ENCODE peak calls at places on chromosomes 3 and 15, in ten cellular contexts. Z, K, L, S, E, X, Y, O, G and F are unnamed samples.

GRCh38 chr3:143608966-143609365 is 239.3 kb downstream of the SLC9A9 start:
- DNase-seq in Z (no peak), K (no peak), L (no peak), S (peak), E (no peak), X (peak), Y (no peak), O (no peak), G (peak), F (no peak)

GRCh38 chr3:192684151-192684550 is 43.2 kb downstream of the FGF12 start:
- DNase-seq in Z (no peak), K (no peak), L (no peak), S (no peak), E (no peak), X (no peak), Y (no peak), O (no peak), G (no peak), F (no peak)

GRCh38 chr3:4722103-4722502 is 229.0 kb downstream of the ITPR1 start:
- DNase-seq in Z (no peak), K (peak), L (peak), S (no peak), E (peak), X (no peak), Y (peak), O (peak), G (peak), F (no peak)

GRCh38 chr15:22786868-22787698 is 639 bp downstream of the NIPA1 start:
- DNase-seq in Z (peak), K (peak), L (no peak), S (peak), E (peak), X (no peak), Y (peak), O (no peak), G (peak), F (no peak)

GRCh38 chr3:126212629-126213375 is 32.4 kb upstream of the ALDH1L1 start:
- DNase-seq in Z (peak), K (no peak), L (no peak), S (peak), E (no peak), X (no peak), Y (peak), O (peak), G (peak), F (no peak)

GRCh38 chr3:13587442-13587841 is 38.5 kb downstream of the FBLN2 start:
- DNase-seq in Z (no peak), K (no peak), L (no peak), S (no peak), E (no peak), X (no peak), Y (no peak), O (no peak), G (no peak), F (no peak)

GRCh38 chr3:58383904-58384303 is 49.7 kb downstream of the PDHB start:
- DNase-seq in Z (no peak), K (no peak), L (no peak), S (peak), E (no peak), X (peak), Y (no peak), O (no peak), G (peak), F (peak)

GRCh38 chr3:173983353-173983752 is 585.8 kb downstream of the NLGN1 start:
- DNase-seq in Z (no peak), K (no peak), L (no peak), S (peak), E (no peak), X (peak), Y (no peak), O (no peak), G (peak), F (no peak)

GRCh38 chr15:62105266-62105665 is 38.5 kb downstream of the C2CD4A start:
- DNase-seq in Z (no peak), K (no peak), L (no peak), S (no peak), E (no peak), X (no peak), Y (no peak), O (no peak), G (no peak), F (no peak)

GRCh38 chr3:188220988-188221818 is 67.2 kb downstream of the LPP start:
- DNase-seq in Z (no peak), K (no peak), L (no peak), S (peak), E (no peak), X (no peak), Y (peak), O (peak), G (peak), F (no peak)

GRCh38 chr3:1843111-1843510 is 255.6 kb upstream of the CNTN4 start:
- DNase-seq in Z (no peak), K (no peak), L (no peak), S (no peak), E (no peak), X (no peak), Y (no peak), O (no peak), G (no peak), F (no peak)

GRCh38 chr3:41317718-41318117 is 118.4 kb downstream of the CTNNB1 start:
- DNase-seq in Z (no peak), K (no peak), L (no peak), S (peak), E (no peak), X (peak), Y (no peak), O (no peak), G (peak), F (no peak)

GRCh38 chr3:124878561-124879394 is 8.4 kb downstream of the ITGB5 start:
- DNase-seq in Z (no peak), K (peak), L (no peak), S (peak), E (no peak), X (peak), Y (peak), O (no peak), G (peak), F (no peak)

GRCh38 chr15:70906842-70907241 is 14.2 kb downstream of the LRRC49 start:
- DNase-seq in Z (no peak), K (no peak), L (no peak), S (peak), E (no peak), X (no peak), Y (no peak), O (no peak), G (peak), F (no peak)

GRCh38 chr15:76235186-76235826 is 76.0 kb downstream of the ETFA start:
- DNase-seq in Z (no peak), K (peak), L (peak), S (peak), E (peak), X (peak), Y (no peak), O (no peak), G (peak), F (no peak)

GRCh38 chr3:4492240-4493007 is 724 bp upstream of the ITPR1 start:
- DNase-seq in Z (peak), K (peak), L (no peak), S (peak), E (no peak), X (no peak), Y (peak), O (peak), G (peak), F (peak)

GRCh38 chr3:8882171-8882593 is 81.1 kb downstream of the RAD18 start:
- DNase-seq in Z (no peak), K (peak), L (no peak), S (no peak), E (peak), X (no peak), Y (no peak), O (no peak), G (no peak), F (no peak)

GRCh38 chr15:67067161-67067853 is 1.9 kb downstream of the SMAD3 start:
- DNase-seq in Z (no peak), K (no peak), L (no peak), S (no peak), E (no peak), X (no peak), Y (no peak), O (no peak), G (peak), F (no peak)

GRCh38 chr15:38476120-38476519 is 22.2 kb downstream of the FAM98B start:
- DNase-seq in Z (no peak), K (no peak), L (no peak), S (no peak), E (no peak), X (no peak), Y (no peak), O (no peak), G (no peak), F (no peak)

GRCh38 chr3:184241447-184242296 is 7.1 kb downstream of the ALG3 start:
- DNase-seq in Z (no peak), K (peak), L (no peak), S (no peak), E (no peak), X (no peak), Y (peak), O (peak), G (peak), F (peak)

GRCh38 chr3:119181765-119182164 is 8.4 kb downstream of the UPK1B start:
- DNase-seq in Z (no peak), K (no peak), L (no peak), S (no peak), E (no peak), X (no peak), Y (no peak), O (no peak), G (no peak), F (no peak)

GRCh38 chr3:125683067-125683844 is 88.0 kb upstream of the OSBPL11 start:
- DNase-seq in Z (no peak), K (no peak), L (no peak), S (no peak), E (no peak), X (no peak), Y (peak), O (no peak), G (no peak), F (no peak)

GRCh38 chr15:33581032-33581431 is 270.3 kb downstream of the RYR3 start:
- DNase-seq in Z (no peak), K (no peak), L (no peak), S (peak), E (no peak), X (no peak), Y (no peak), O (no peak), G (peak), F (peak)

GRCh38 chr3:125140817-125141595 is 71.5 kb downstream of the SLC12A8 start:
- DNase-seq in Z (no peak), K (no peak), L (peak), S (no peak), E (peak), X (no peak), Y (no peak), O (peak), G (no peak), F (no peak)

GRCh38 chr3:123745184-123745855 is 138.8 kb downstream of the MYLK start:
- DNase-seq in Z (no peak), K (no peak), L (no peak), S (no peak), E (no peak), X (no peak), Y (no peak), O (no peak), G (peak), F (no peak)

GRCh38 chr3:109642042-109642441 is 304.7 kb upstream of the DPPA4 start:
- DNase-seq in Z (no peak), K (no peak), L (no peak), S (no peak), E (no peak), X (no peak), Y (no peak), O (no peak), G (no peak), F (no peak)

GRCh38 chr3:50890688-50891344 is 216.1 kb downstream of the DOCK3 start:
- DNase-seq in Z (no peak), K (no peak), L (no peak), S (no peak), E (no peak), X (no peak), Y (no peak), O (no peak), G (no peak), F (no peak)

GRCh38 chr3:183050706-183051105 is 48.6 kb downstream of the MCCC1 start:
- DNase-seq in Z (no peak), K (no peak), L (no peak), S (no peak), E (no peak), X (no peak), Y (no peak), O (no peak), G (no peak), F (no peak)

DNA sequence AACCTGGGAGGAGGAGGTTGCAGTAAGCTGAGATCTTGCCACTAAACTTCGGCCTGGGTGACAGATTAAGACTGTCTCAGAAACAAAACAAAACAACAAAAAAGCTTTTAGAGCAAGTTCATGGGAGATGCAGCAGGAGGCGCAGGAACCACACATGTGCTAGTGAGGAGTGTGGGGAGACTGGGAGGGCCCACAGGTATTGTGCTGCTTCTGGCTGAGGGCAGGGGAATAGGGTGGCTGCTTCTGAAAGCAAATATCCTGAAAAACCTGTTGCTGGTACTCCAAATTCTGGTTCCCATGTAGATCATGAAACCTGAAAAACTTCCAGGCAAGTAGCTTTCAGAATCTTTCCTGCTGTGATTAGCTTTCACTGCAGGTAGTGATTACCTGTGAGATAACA is 22.1 kb downstream of the TYRO3 start:
- DNase-seq in Z (no peak), K (peak), L (no peak), S (no peak), E (no peak), X (no peak), Y (no peak), O (no peak), G (no peak), F (no peak)
- TF ChIP-seq CTCF in Z (no peak), K (peak), L (peak), S (peak), E (no peak), X (no peak), Y (no peak), O (no peak), G (peak), F (no peak)

GRCh38 chr15:65956307-65956706 is 87.0 kb downstream of the RAB11A start:
- DNase-seq in Z (no peak), K (no peak), L (no peak), S (no peak), E (no peak), X (no peak), Y (no peak), O (no peak), G (no peak), F (no peak)

GRCh38 chr15:65953622-65954021 is 84.3 kb downstream of the RAB11A start:
- DNase-seq in Z (no peak), K (no peak), L (no peak), S (no peak), E (no peak), X (no peak), Y (no peak), O (no peak), G (no peak), F (no peak)

GRCh38 chr15:65957451-65957850 is 88.2 kb downstream of the RAB11A start:
- DNase-seq in Z (no peak), K (no peak), L (no peak), S (no peak), E (no peak), X (no peak), Y (no peak), O (no peak), G (no peak), F (no peak)

GRCh38 chr15:65952425-65953053 is 83.2 kb downstream of the RAB11A start:
- DNase-seq in Z (peak), K (no peak), L (no peak), S (peak), E (peak), X (no peak), Y (no peak), O (no peak), G (peak), F (no peak)

GRCh38 chr15:65954289-65954741 is 85.0 kb downstream of the RAB11A start:
- DNase-seq in Z (no peak), K (no peak), L (no peak), S (no peak), E (no peak), X (no peak), Y (no peak), O (no peak), G (peak), F (no peak)
- TF ChIP-seq CTCF in Z (no peak), K (no peak), L (no peak), S (no peak), E (no peak), X (no peak), Y (no peak), O (no peak), G (no peak), F (no peak)

GRCh38 chr15:59841036-59841435 is 151.9 kb upstream of the BNIP2 start:
- DNase-seq in Z (no peak), K (no peak), L (no peak), S (no peak), E (no peak), X (no peak), Y (no peak), O (no peak), G (no peak), F (no peak)

GRCh38 chr15:59838900-59839299 is 149.8 kb upstream of the BNIP2 start:
- DNase-seq in Z (no peak), K (no peak), L (no peak), S (no peak), E (no peak), X (no peak), Y (no peak), O (no peak), G (no peak), F (no peak)

GRCh38 chr15:59847925-59848415 is 156.1 kb upstream of the FOXB1 start:
- DNase-seq in Z (no peak), K (no peak), L (no peak), S (no peak), E (no peak), X (no peak), Y (no peak), O (no peak), G (no peak), F (no peak)

GRCh38 chr15:59846100-59846499 is 157.0 kb upstream of the BNIP2 start:
- DNase-seq in Z (no peak), K (no peak), L (no peak), S (no peak), E (no peak), X (no peak), Y (no peak), O (no peak), G (no peak), F (no peak)

DNA sequence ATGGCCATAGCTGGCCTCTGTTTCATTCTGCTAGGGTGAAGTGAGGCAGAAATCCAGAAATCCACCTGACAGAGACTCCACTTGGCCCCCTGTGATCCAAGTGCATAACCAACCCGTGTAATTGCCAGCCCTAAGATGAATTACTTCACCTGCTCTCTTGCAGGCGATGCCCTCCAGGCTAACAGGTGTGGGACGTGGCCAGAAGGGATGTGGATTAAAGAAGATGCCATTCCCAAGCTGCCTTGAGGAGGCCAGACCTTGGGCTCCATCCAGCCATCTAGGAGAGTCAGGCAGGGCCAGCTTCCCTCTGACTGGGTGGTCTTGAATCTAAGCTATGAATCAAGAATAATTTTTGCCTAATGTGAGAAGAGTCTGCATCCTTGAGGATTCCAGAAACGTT is 154.5 kb upstream of the BNIP2 start:
- DNase-seq in Z (no peak), K (no peak), L (no peak), S (no peak), E (no peak), X (no peak), Y (no peak), O (no peak), G (no peak), F (no peak)
- TF ChIP-seq CTCF in Z (no peak), K (no peak), L (no peak), S (no peak), E (no peak), X (no peak), Y (no peak), O (no peak), G (no peak), F (no peak)

GRCh38 chr15:26065723-26066122 is 202.6 kb upstream of the ATP10A start:
- DNase-seq in Z (no peak), K (no peak), L (no peak), S (no peak), E (no peak), X (no peak), Y (no peak), O (no peak), G (no peak), F (no peak)
- TF ChIP-seq CTCF in Z (no peak), K (no peak), L (no peak), S (no peak), E (no peak), X (no peak), Y (no peak), O (no peak), G (no peak), F (no peak)

DNA sequence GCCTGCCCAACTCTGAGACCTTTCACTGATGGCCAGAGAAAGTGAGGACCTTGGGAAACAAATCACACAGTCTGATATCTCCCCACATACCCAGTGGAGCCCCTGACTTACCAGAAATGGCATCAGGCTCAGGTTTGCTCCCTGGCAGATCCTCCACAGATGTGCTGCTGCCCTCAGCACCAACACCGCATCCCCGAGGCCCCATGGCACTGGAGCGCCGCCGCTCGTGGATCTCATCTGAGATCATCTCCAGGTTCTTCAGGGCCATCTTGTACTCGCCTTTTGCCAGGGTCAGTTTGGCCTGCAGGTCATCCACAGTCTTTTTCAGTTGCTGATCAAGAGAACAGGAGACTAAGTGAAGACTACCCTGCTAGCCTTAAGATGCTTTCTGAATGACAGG is 52.7 kb downstream of the CAPN7 start:
- DNase-seq in Z (no peak), K (no peak), L (no peak), S (no peak), E (no peak), X (no peak), Y (no peak), O (peak), G (no peak), F (no peak)
- TF ChIP-seq CTCF in Z (no peak), K (no peak), L (no peak), S (no peak), E (no peak), X (no peak), Y (no peak), O (no peak), G (no peak), F (no peak)

GRCh38 chr15:77659350-77660321 is 26.9 kb upstream of the LINGO1 start:
- DNase-seq in Z (peak), K (peak), L (no peak), S (peak), E (peak), X (no peak), Y (peak), O (no peak), G (peak), F (no peak)
- TF ChIP-seq CTCF in Z (peak), K (peak), L (peak), S (peak), E (no peak), X (peak), Y (peak), O (peak), G (peak), F (no peak)

GRCh38 chr3:186636536-186636935 is 3.7 kb upstream of the FETUB start:
- DNase-seq in Z (no peak), K (no peak), L (no peak), S (no peak), E (no peak), X (no peak), Y (no peak), O (no peak), G (no peak), F (no peak)
- TF ChIP-seq CTCF in Z (no peak), K (no peak), L (no peak), S (no peak), E (no peak), X (no peak), Y (no peak), O (no peak), G (no peak), F (no peak)

DNA sequence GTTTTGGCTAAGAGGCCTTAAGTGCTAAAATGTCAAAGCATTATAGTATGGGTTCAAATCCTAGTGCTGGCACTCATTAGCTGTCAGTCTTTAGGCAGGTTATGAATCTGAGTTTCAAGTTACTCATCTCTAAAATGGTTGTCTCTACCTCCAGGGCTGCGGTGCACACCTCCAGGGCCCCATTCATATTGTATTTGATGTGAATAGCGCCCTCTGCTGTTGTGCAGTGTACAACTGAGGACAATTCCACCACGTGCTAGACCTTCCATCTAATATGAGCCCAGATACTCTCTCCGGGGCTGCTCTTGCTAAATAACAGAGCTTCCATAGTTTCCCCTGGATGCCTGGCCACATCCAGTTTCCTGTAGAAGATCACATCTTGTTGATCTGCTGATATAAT is 54.3 kb downstream of the OXNAD1 start:
- DNase-seq in Z (no peak), K (peak), L (peak), S (no peak), E (no peak), X (no peak), Y (no peak), O (no peak), G (peak), F (no peak)
- TF ChIP-seq CTCF in Z (peak), K (peak), L (peak), S (peak), E (peak), X (no peak), Y (peak), O (peak), G (peak), F (no peak)